ENCODE peak calls at places on chromosomes 16 and 17, in four cellular contexts. T is NCI-H1417 treated with DMSO at 0.1 percent for 48 hours, O is AG08396, K is NCI-H2081. R is an unnamed sample.

GRCh38 chr17:39015546-39015935 is 48.3 kb upstream of the FBXO47 start:
- DNase-seq in K (no peak), O (no peak), T (no peak), R (no peak)

GRCh38 chr16:22054847-22055590 is 37.3 kb upstream of the VWA3A start:
- DNase-seq in K (no peak), O (no peak), T (no peak), R (no peak)

GRCh38 chr16:84374160-84374489 is 5.8 kb downstream of the ATP2C2 start:
- DNase-seq in T (no peak), K (no peak), O (no peak), R (no peak)

GRCh38 chr17:64331946-64332493 is 58.6 kb downstream of the PECAM1 start:
- DNase-seq in K (no peak), O (no peak), T (no peak), R (no peak)

GRCh38 chr16:70255584-70255983 is 3.8 kb upstream of the EXOSC6 start:
- DNase-seq in K (no peak), O (no peak), T (no peak), R (no peak)

GRCh38 chr16:72818286-72818845 is 229.6 kb downstream of the ZFHX3 start:
- DNase-seq in T (no peak), K (no peak), O (no peak), R (no peak)

GRCh38 chr17:73787036-73787720 is 142.9 kb upstream of the SDK2 start:
- DNase-seq in O (no peak), K (no peak), T (no peak), R (no peak)

GRCh38 chr17:20203761-20204263 is 194.7 kb downstream of the SPECC1 start:
- DNase-seq in K (no peak), T (no peak), O (no peak), R (no peak)

GRCh38 chr17:13418891-13419290 is 182.8 kb downstream of the HS3ST3A1 start:
- DNase-seq in O (no peak), T (no peak), K (no peak), R (no peak)

GRCh38 chr17:49214665-49215360 is 4.3 kb downstream of the ABI3 start:
- DNase-seq in K (peak; percentile 29), T (no peak), O (peak; percentile 22), R (no peak)

GRCh38 chr17:43952724-43953666 is 745 bp downstream of the PYY start:
- DNase-seq in O (no peak), T (no peak), K (no peak), R (no peak)

GRCh38 chr17:63881935-63882601 is at the start of gene GH2:
- DNase-seq in T (no peak), K (peak; percentile 37), O (peak; percentile 78), R (peak; percentile 67)

GRCh38 chr16:71537643-71538042 is 11.4 kb downstream of the CHST4 start:
- DNase-seq in O (peak; percentile 39), T (no peak), K (peak; percentile 43), R (no peak)

GRCh38 chr17:70447588-70447987 is 278.3 kb downstream of the KCNJ2 start:
- DNase-seq in O (no peak), T (no peak), K (no peak), R (no peak)

GRCh38 chr17:75472119-75472518 is 15.7 kb downstream of the TMEM94 start:
- DNase-seq in K (peak; percentile 99), T (peak; percentile 39), O (no peak), R (no peak)

GRCh38 chr17:68346448-68346847 is 55.2 kb downstream of the ARSG start:
- DNase-seq in T (no peak), K (no peak), O (no peak), R (peak; percentile 26)

GRCh38 chr16:58411336-58411735 is 19.1 kb downstream of the GINS3 start:
- DNase-seq in O (no peak), K (no peak), T (no peak), R (no peak)

GRCh38 chr17:38742431-38743308 is 5.5 kb downstream of the PCGF2 start:
- DNase-seq in K (peak; percentile 98), T (peak; percentile 68), O (peak; percentile 84), R (no peak)

GRCh38 chr16:69616082-69616481 is 50.3 kb downstream of the NFAT5 start:
- DNase-seq in T (no peak), K (no peak), O (no peak), R (no peak)

GRCh38 chr16:21599994-21600773 is 807 bp downstream of the METTL9 start:
- DNase-seq in K (peak; percentile 41), T (no peak), O (peak; percentile 25), R (peak; percentile 34)

GRCh38 chr16:30092373-30093010 is 768 bp upstream of the TBX6 start:
- DNase-seq in O (peak; percentile 74), T (no peak), K (peak; percentile 73), R (no peak)

GRCh38 chr16:84538441-84538840 is 34.0 kb upstream of the MEAK7 start:
- DNase-seq in T (no peak), K (no peak), O (no peak), R (no peak)

GRCh38 chr17:36941265-36942021 is 4.2 kb downstream of the LHX1 start:
- DNase-seq in K (no peak), T (no peak), O (peak; percentile 17), R (no peak)

GRCh38 chr16:82755570-82756282 is 129.0 kb downstream of the CDH13 start:
- DNase-seq in T (no peak), K (peak; percentile 1), O (no peak), R (no peak)

GRCh38 chr16:86894168-86894567 is 315.8 kb downstream of the FOXL1 start:
- DNase-seq in K (no peak), O (no peak), T (no peak), R (no peak)

GRCh38 chr17:44636562-44636961 is 19.7 kb upstream of the MEIOC start:
- DNase-seq in O (peak; percentile 56), T (no peak), K (peak; percentile 79), R (no peak)

GRCh38 chr17:16676645-16677044 is 13.4 kb upstream of the CCDC144A start:
- DNase-seq in K (no peak), O (no peak), T (no peak), R (no peak)

GRCh38 chr16:89315791-89316581 is 98.5 kb downstream of the ZNF778 start:
- DNase-seq in K (peak; percentile 49), O (peak; percentile 49), T (no peak), R (peak; percentile 75)

GRCh38 chr16:75065149-75065807 is 51.3 kb downstream of the LDHD start:
- DNase-seq in O (no peak), K (no peak), T (no peak), R (peak; percentile 21)

GRCh38 chr16:69397821-69398521 is 12.2 kb upstream of the TERF2 start:
- DNase-seq in T (no peak), K (no peak), O (peak; percentile 49), R (no peak)

GRCh38 chr17:33140413-33141099 is 148.9 kb downstream of the SPACA3 start:
- DNase-seq in O (no peak), T (no peak), K (peak; percentile 36), R (no peak)

GRCh38 chr17:77471984-77472836 is 331.4 kb downstream of the SEC14L1 start:
- DNase-seq in T (no peak), O (peak; percentile 58), K (peak; percentile 58), R (no peak)